ENCODE peak calls at places on chromosomes 6 and 20, in seven cellular contexts. D is CD8-positive, alpha-beta T cell; B is CD8-positive, alpha-beta memory T cell; N is uterus; J is IMR-90; R is naive thymus-derived CD4-positive, alpha-beta T cell; O is PC-3. X is an unnamed sample. For H3K4me1 and H3K9me3, the result is how much of the 10 kb centered on the place peaks cover.

GRCh38 chr20:60210779-60211617 is 252.8 kb downstream of the CDH26 start:
- DNase-seq in R (peak), J (peak), B (peak), D (peak), N (no peak), O (peak), X (peak)

GRCh38 chr6:43764767-43765166 is 5.2 kb upstream of the VEGFA start:
- DNase-seq in N (no peak), R (no peak), B (no peak), O (no peak), D (no peak), J (no peak), X (peak)

GRCh38 chr6:144615870-144616269 is 330.7 kb downstream of the UTRN start:
- DNase-seq in D (no peak), R (no peak), N (no peak), O (no peak), B (no peak), J (no peak), X (no peak)

GRCh38 chr6:151044465-151045441 is 179.3 kb downstream of the MTHFD1L start:
- DNase-seq in N (peak), J (peak), D (no peak), B (no peak), O (peak), R (no peak), X (peak)

GRCh38 chr20:59526242-59527225 is 77.8 kb upstream of the PHACTR3 start:
- DNase-seq in R (no peak), D (no peak), N (no peak), O (peak), J (no peak), B (no peak), X (no peak)

GRCh38 chr20:10370091-10370887 is 63.7 kb downstream of the MKKS start:
- DNase-seq in N (no peak), R (no peak), D (no peak), B (no peak), J (peak), O (no peak), X (no peak)

GRCh38 chr20:15446373-15446772 is 1109.0 kb upstream of the FLRT3 start:
- DNase-seq in O (peak), B (no peak), N (peak), R (no peak), J (no peak), D (no peak), X (no peak)

GRCh38 chr20:47493175-47493953 is 8.3 kb upstream of the NCOA3 start:
- DNase-seq in R (peak), N (peak), B (peak), D (no peak), J (peak), O (peak), X (peak)

GRCh38 chr6:106648651-106649308 is 19.4 kb downstream of the QRSL1 start:
- DNase-seq in R (no peak), D (no peak), J (no peak), O (no peak), N (no peak), B (no peak), X (no peak)

GRCh38 chr6:5107332-5107731 is 22.2 kb downstream of the PPP1R3G start:
- DNase-seq in R (no peak), D (no peak), B (no peak), J (no peak), N (no peak), O (no peak), X (no peak)

GRCh38 chr20:46022411-46023147 is 6.4 kb upstream of the SLC12A5 start:
- DNase-seq in O (peak), B (peak), J (peak), R (peak), D (peak), N (no peak), X (peak)

GRCh38 chr6:11714116-11714797 is 64.3 kb downstream of the ADTRP start:
- DNase-seq in R (peak), N (no peak), J (no peak), O (no peak), D (no peak), B (no peak), X (no peak)

GRCh38 chr6:16322666-16323312 is 84.4 kb downstream of the GMPR start:
- DNase-seq in R (peak), N (peak), B (peak), J (peak), D (peak), O (peak), X (peak)

GRCh38 chr20:57193094-57193493 is 73.3 kb downstream of the BMP7 start:
- DNase-seq in N (no peak), D (no peak), B (no peak), J (no peak), R (no peak), O (no peak), X (no peak)

GRCh38 chr6:135941275-135941674 is 89.8 kb downstream of the PDE7B start:
- DNase-seq in B (no peak), O (peak), J (peak), R (no peak), D (no peak), N (peak), X (no peak)

GRCh38 chr6:126052485-126052884 is 66.1 kb downstream of the TRMT11 start:
- DNase-seq in D (no peak), O (no peak), B (no peak), N (no peak), J (no peak), R (no peak), X (no peak)

GRCh38 chr6:106916891-106917290 is 57.6 kb downstream of the CD24 start:
- DNase-seq in B (no peak), R (no peak), N (no peak), J (no peak), O (no peak), D (no peak), X (no peak)

GRCh38 chr20:43691928-43692524 is 25.1 kb downstream of the MYBL2 start:
- DNase-seq in O (peak), N (no peak), B (peak), J (peak), D (peak), R (peak), X (no peak)

GRCh38 chr6:114339706-114340105 is 3.1 kb downstream of the HS3ST5 start:
- DNase-seq in R (no peak), J (peak), N (no peak), B (no peak), D (no peak), O (peak), X (no peak)

GRCh38 chr6:166331503-166332133 is 10.7 kb downstream of the SFT2D1 start:
- DNase-seq in B (no peak), D (no peak), R (no peak), N (no peak), J (no peak), O (no peak), X (no peak)

GRCh38 chr6:108875161-108875555 is 26.9 kb downstream of the ARMC2 start:
- DNase-seq in J (no peak), D (no peak), O (no peak), N (no peak), R (no peak), B (no peak), X (no peak)

GRCh38 chr6:52390361-52390727 is 28.4 kb downstream of the PAQR8 start:
- DNase-seq in R (peak), J (peak), O (peak), D (peak), B (peak), N (no peak), X (no peak)

GRCh38 chr6:149441740-149442139 is 41.7 kb downstream of the SUMO4 start:
- DNase-seq in O (no peak), J (no peak), B (no peak), D (no peak), R (no peak), N (no peak), X (no peak)

GRCh38 chr6:14921878-14922277 is 324.0 kb upstream of the JARID2 start:
- DNase-seq in O (no peak), N (no peak), J (no peak), B (no peak), R (no peak), D (no peak), X (no peak)

GRCh38 chr6:44096615-44097014 is 30.6 kb downstream of the MRPL14 start:
- DNase-seq in N (peak), R (peak), O (peak), B (peak), J (peak), D (peak), X (peak)

GRCh38 chr6:140774080-140774505 is 1358.6 kb upstream of the GJE1 start:
- DNase-seq in J (peak), N (no peak), D (no peak), B (no peak), R (no peak), O (peak), X (no peak)

GRCh38 chr6:148513145-148514071 is 170.8 kb downstream of the SASH1 start:
- DNase-seq in B (no peak), N (peak), J (peak), O (no peak), R (no peak), D (no peak), X (no peak)

GRCh38 chr6:22113046-22113766 is 183.6 kb downstream of the PRL start:
- DNase-seq in O (peak), B (no peak), D (no peak), R (no peak), J (peak), N (peak), X (no peak)

GRCh38 chr20:52031574-52032303 is 159.8 kb downstream of the ZFP64 start:
- DNase-seq in R (peak), O (peak), N (no peak), J (peak), D (peak), B (peak), X (no peak)

GRCh38 chr6:40386200-40386599 is 201.0 kb downstream of the LRFN2 start:
- DNase-seq in J (no peak), N (no peak), O (no peak), D (no peak), R (no peak), B (no peak), X (no peak)

GRCh38 chr6:111487656-111488055 is 4.6 kb upstream of the REV3L start:
- DNase-seq in N (no peak), R (no peak), J (peak), O (peak), B (no peak), D (no peak), X (no peak)

GRCh38 chr6:28659250-28659566 is 133.5 kb downstream of the GPX5 start:
- DNase-seq in N (no peak), R (no peak), D (no peak), B (no peak), J (no peak), O (no peak), X (no peak)

GRCh38 chr6:87483929-87484328 is 11.2 kb downstream of the SLC35A1 start:
- DNase-seq in B (no peak), R (no peak), O (peak), D (no peak), N (no peak), J (peak), X (no peak)

GRCh38 chr20:41135888-41136243 is 1.5 kb upstream of the PLCG1 start:
- DNase-seq in R (no peak), N (no peak), O (no peak), J (no peak), B (no peak), D (no peak), X (no peak)

GRCh38 chr6:78942451-78942850 is 75.1 kb downstream of the IRAK1BP1 start:
- DNase-seq in J (peak), B (no peak), N (no peak), R (no peak), D (no peak), O (no peak), X (no peak)

GRCh38 chr20:31811796-31812728 is 7.1 kb upstream of the MYLK2 start:
- DNase-seq in N (no peak), O (no peak), B (no peak), J (peak), R (no peak), D (no peak), X (no peak)
- H3K4me1 ChIP-seq in N (under half), O (under half), B (under half), J (under half), R (under half), D (under half), X (under half)

GRCh38 chr6:168313371-168314028 is 6.1 kb downstream of the DACT2 start:
- DNase-seq in D (no peak), B (no peak), R (no peak), N (no peak), O (no peak), J (no peak), X (no peak)
- H3K9me3 ChIP-seq in D (under half), B (under half), R (under half), N (under half), O (under half), J (under half), X (under half)

GRCh38 chr20:19746396-19746795 is 11.7 kb upstream of the RIN2 start:
- DNase-seq in N (no peak), J (no peak), R (no peak), D (no peak), B (no peak), O (no peak), X (no peak)

GRCh38 chr20:19743650-19744015 is 14.4 kb upstream of the RIN2 start:
- DNase-seq in B (no peak), O (no peak), J (no peak), R (no peak), D (no peak), N (no peak), X (no peak)

GRCh38 chr20:19747903-19748302 is 10.2 kb upstream of the RIN2 start:
- DNase-seq in R (no peak), D (no peak), J (no peak), O (no peak), B (no peak), N (no peak), X (no peak)

GRCh38 chr20:19745106-19745505 is 13.0 kb upstream of the RIN2 start:
- DNase-seq in O (no peak), B (no peak), R (no peak), J (no peak), D (no peak), N (no peak), X (no peak)

GRCh38 chr20:19745584-19745983 is 12.5 kb upstream of the RIN2 start:
- DNase-seq in D (no peak), B (no peak), O (no peak), J (no peak), N (no peak), R (no peak), X (no peak)
- H3K4me1 ChIP-seq in D (under half), B (under half), O (under half), J (under half), N (under half), R (under half), X (under half)

GRCh38 chr6:169997930-169998218 is 246.5 kb downstream of the ERMARD start:
- DNase-seq in O (no peak), N (no peak), R (no peak), B (no peak), D (no peak), J (no peak), X (no peak)

GRCh38 chr6:169999367-169999766 is 247.9 kb downstream of the ERMARD start:
- DNase-seq in D (no peak), R (no peak), B (no peak), O (no peak), J (no peak), N (no peak), X (no peak)

GRCh38 chr6:170003027-170003426 is 251.6 kb downstream of the ERMARD start:
- DNase-seq in B (no peak), O (no peak), J (no peak), N (no peak), R (no peak), D (no peak), X (no peak)

GRCh38 chr6:169998457-169998856 is 247.0 kb downstream of the ERMARD start:
- DNase-seq in O (no peak), J (no peak), B (no peak), N (no peak), D (no peak), R (no peak), X (peak)

GRCh38 chr6:170000071-170000843 is 248.8 kb downstream of the ERMARD start:
- DNase-seq in R (no peak), J (no peak), D (no peak), N (no peak), O (no peak), B (no peak), X (peak)
- H3K9me3 ChIP-seq in R (under half), J (under half), D (under half), N (under half), O (under half), B (under half), X (under half)

DNA sequence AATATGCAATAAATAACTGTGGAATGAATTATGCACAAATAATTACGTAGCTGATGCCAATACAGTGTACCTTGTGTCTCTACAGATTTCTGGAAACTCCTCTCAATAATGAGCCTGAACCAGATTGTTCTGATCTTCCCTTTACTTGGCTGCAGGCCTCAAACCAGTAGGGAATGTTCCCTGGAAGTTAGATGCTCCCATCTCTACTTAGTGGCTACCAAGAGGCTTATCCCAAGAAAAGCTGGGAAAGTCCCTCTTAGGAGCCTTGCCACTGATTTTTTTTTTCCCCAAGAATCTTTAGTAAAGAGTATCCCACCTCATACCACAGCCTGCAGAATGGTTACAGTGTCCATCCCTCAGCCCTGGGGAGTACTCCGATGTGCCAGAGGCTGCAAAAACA is 702.1 kb downstream of the RFPL4B start:
- DNase-seq in R (no peak), N (no peak), B (no peak), J (peak), D (no peak), O (no peak), X (no peak)
- H3K4me1 ChIP-seq in R (under half), N (under half), B (under half), J (under half), D (under half), O (under half), X (under half)

DNA sequence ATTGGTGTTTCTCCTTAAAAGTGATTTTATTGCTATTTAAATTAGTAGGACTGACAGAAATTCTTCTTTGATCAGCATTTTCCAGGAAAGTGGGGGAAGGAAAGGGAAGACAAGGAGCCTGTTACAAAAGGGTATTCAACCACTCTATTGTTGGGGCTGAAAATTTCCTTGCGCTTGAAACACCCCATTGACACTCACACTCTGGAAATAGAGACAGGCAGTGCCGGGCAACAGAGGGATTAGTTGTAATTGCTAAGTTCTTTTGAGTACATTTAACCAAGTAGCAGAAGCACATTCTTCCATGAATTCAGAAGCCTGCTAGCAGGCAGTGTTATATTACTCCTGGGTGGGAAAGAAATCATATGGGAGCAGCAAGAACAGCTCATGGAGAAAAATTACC is 745.5 kb downstream of the C6orf118 start:
- DNase-seq in R (no peak), N (no peak), B (no peak), D (no peak), J (no peak), O (no peak), X (no peak)
- H3K9me3 ChIP-seq in R (under half), N (under half), B (under half), D (under half), J (under half), O (under half), X (under half)

DNA sequence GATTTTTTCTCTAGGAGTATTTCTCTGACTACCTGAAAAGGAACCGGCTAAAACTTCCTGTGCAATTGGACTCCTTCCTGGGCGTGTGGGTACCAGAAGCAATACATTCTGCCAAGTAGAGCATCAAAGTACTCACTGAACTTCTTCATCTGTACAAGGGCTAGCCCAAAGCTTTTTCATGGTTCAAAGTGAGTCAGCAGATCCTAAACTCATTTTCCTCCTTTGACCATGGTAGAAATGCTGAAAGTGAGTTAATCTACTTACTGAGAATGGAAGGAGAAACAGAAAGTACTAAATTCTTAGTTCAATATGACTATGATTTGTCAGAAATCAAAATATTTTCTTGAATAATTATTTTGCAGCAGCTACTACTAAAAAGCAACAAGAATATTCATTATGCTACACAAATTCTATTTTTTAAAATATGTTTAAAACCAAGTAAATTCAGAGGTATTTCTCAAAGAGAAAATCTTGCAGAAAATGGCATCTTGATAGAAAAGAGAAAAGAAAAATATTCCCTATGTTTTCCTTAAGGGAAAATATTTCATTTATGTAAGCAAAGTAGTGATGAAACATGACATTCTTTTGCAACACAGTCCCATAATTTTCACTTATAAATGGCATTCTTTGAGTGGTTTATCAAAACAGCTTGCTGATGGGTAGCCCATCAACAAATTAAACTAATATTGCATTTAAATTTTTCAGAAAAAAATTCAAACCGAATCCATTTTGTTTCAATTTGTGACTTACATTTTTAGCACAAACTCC is 3.7 kb upstream of the BEND6 start:
- DNase-seq in B (no peak), N (no peak), J (no peak), O (no peak), R (no peak), D (no peak), X (no peak)
- H3K4me1 ChIP-seq in B (under half), N (under half), J (under half), O (under half), R (under half), D (under half), X (under half)

DNA sequence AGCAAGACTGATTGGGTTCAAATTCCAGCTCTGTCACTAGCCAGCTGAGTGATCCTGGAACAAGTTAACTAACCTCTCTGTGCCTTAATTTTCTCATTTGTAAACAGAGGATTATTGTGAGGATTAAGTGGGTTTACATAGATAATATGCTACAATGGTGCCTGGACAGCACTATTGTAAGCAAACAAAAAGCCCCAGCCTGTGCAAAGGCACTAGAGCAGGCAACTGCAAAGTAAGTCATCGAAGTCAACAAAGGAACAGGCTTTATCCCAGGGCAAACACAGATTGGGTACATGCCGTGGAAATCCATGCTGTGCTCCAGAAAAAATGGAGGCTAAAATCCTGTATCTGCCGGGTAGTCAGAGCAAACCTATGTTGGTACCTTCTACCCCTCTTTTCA is 43.2 kb upstream of the CTNNBL1 start:
- DNase-seq in R (no peak), J (no peak), O (no peak), D (no peak), N (no peak), B (no peak), X (no peak)
- H3K9me3 ChIP-seq in R (under half), J (under half), O (under half), D (under half), N (under half), B (under half), X (under half)

GRCh38 chr20:2353231-2353630 is 27.5 kb upstream of the TGM6 start:
- DNase-seq in J (no peak), N (no peak), B (no peak), O (no peak), D (no peak), R (no peak), X (no peak)
- H3K4me1 ChIP-seq in J (under half), N (under half), B (under half), O (under half), D (under half), R (under half), X (under half)

X was measured in aorta.